ENCODE peak calls at places on chromosomes 6 and 20, in seven cellular contexts. T is IMR-90, F is lower lobe of right lung, X is GM12878, A is brain microvascular endothelial cell, U is uterus, H is heart left ventricle. D is an unnamed sample.

GRCh38 chr20:41142914-41143313 is 5.6 kb downstream of the PLCG1 start:
- DNase-seq in T (no peak), F (no peak), X (no peak), A (no peak), U (no peak), H (no peak), D (no peak)

GRCh38 chr6:10307476-10307875 is 107.4 kb downstream of the TFAP2A start:
- DNase-seq in T (no peak), F (no peak), X (no peak), A (no peak), U (no peak), H (no peak), D (no peak)

GRCh38 chr6:369559-370431 is 21.8 kb upstream of the IRF4 start:
- DNase-seq in T (no peak), F (no peak), X (no peak), A (no peak), U (no peak), H (no peak), D (no peak)

GRCh38 chr20:3172126-3172932 is 1.0 kb downstream of the LZTS3 start:
- DNase-seq in T (no peak), F (no peak), X (no peak), A (no peak), U (no peak), H (no peak), D (no peak)

GRCh38 chr20:36066777-36067176 is 87.8 kb upstream of the EPB41L1 start:
- DNase-seq in T (no peak), F (no peak), X (no peak), A (no peak), U (no peak), H (no peak), D (no peak)

GRCh38 chr6:56040271-56040670 is 164.9 kb upstream of the BMP5 start:
- DNase-seq in T (peak), F (no peak), X (no peak), A (no peak), U (no peak), H (no peak), D (no peak)

GRCh38 chr6:654136-654535 is 2.8 kb downstream of the HUS1B start:
- DNase-seq in T (no peak), F (no peak), X (no peak), A (no peak), U (no peak), H (no peak), D (no peak)

GRCh38 chr6:124480021-124480430 is 482.2 kb upstream of the RNF217 start:
- DNase-seq in T (no peak), F (no peak), X (no peak), A (no peak), U (no peak), H (no peak), D (no peak)

GRCh38 chr20:63054695-63055240 is 48.0 kb upstream of the BHLHE23 start:
- DNase-seq in T (no peak), F (peak), X (no peak), A (no peak), U (no peak), H (peak), D (no peak)

GRCh38 chr20:4161447-4162251 is 146.3 kb upstream of the RNF24 start:
- DNase-seq in T (no peak), F (peak), X (peak), A (no peak), U (no peak), H (no peak), D (no peak)

GRCh38 chr6:169224185-169224695 is 29.4 kb downstream of the THBS2 start:
- DNase-seq in T (peak), F (no peak), X (no peak), A (peak), U (peak), H (peak), D (peak)

GRCh38 chr6:71181565-71181964 is 107.0 kb upstream of the OGFRL1 start:
- DNase-seq in T (peak), F (no peak), X (no peak), A (peak), U (no peak), H (no peak), D (peak)

GRCh38 chr6:40831381-40831780 is 207.6 kb downstream of the UNC5CL start:
- DNase-seq in T (no peak), F (no peak), X (no peak), A (no peak), U (no peak), H (no peak), D (no peak)

GRCh38 chr6:92159046-92159445 is 1260.3 kb downstream of the EPHA7 start:
- DNase-seq in T (no peak), F (no peak), X (no peak), A (no peak), U (no peak), H (no peak), D (no peak)

GRCh38 chr6:157789861-157790260 is 33.2 kb upstream of the SNX9 start:
- DNase-seq in T (no peak), F (no peak), X (no peak), A (no peak), U (no peak), H (no peak), D (no peak)

GRCh38 chr6:43434001-43434400 is 6.7 kb downstream of the ABCC10 start:
- DNase-seq in T (no peak), F (no peak), X (no peak), A (no peak), U (no peak), H (no peak), D (no peak)

GRCh38 chr6:46221221-46221793 is 50.5 kb upstream of the ENPP5 start:
- DNase-seq in T (peak), F (no peak), X (peak), A (peak), U (no peak), H (no peak), D (no peak)

GRCh38 chr20:41427833-41428232 is 61.2 kb upstream of the EMILIN3 start:
- DNase-seq in T (no peak), F (no peak), X (no peak), A (no peak), U (no peak), H (no peak), D (no peak)

GRCh38 chr20:3808141-3808479 is 12.0 kb downstream of the CDC25B start:
- DNase-seq in T (peak), F (peak), X (no peak), A (no peak), U (peak), H (peak), D (peak)

GRCh38 chr6:47303861-47304260 is 5.8 kb downstream of the TNFRSF21 start:
- DNase-seq in T (no peak), F (no peak), X (no peak), A (no peak), U (no peak), H (no peak), D (peak)

GRCh38 chr20:64199395-64199794 is 35.1 kb downstream of the MYT1 start:
- DNase-seq in T (no peak), F (no peak), X (no peak), A (no peak), U (no peak), H (no peak), D (no peak)

GRCh38 chr20:5504061-5504739 is 187.4 kb upstream of the PROKR2 start:
- DNase-seq in T (no peak), F (peak), X (no peak), A (peak), U (peak), H (peak), D (peak)

GRCh38 chr6:43124481-43124880 is 46.6 kb upstream of the SRF start:
- DNase-seq in T (no peak), F (no peak), X (no peak), A (no peak), U (no peak), H (no peak), D (no peak)

GRCh38 chr20:5767493-5768098 is 17.4 kb downstream of the SHLD1 start:
- DNase-seq in T (no peak), F (no peak), X (no peak), A (no peak), U (no peak), H (no peak), D (no peak)

GRCh38 chr6:148952147-148953041 is 205.6 kb downstream of the UST start:
- DNase-seq in T (peak), F (no peak), X (no peak), A (no peak), U (no peak), H (no peak), D (no peak)

GRCh38 chr6:35048631-35049083 is 92.5 kb downstream of the TCP11 start:
- DNase-seq in T (peak), F (no peak), X (no peak), A (no peak), U (no peak), H (peak), D (no peak)

GRCh38 chr6:39681566-39682250 is 43.5 kb downstream of the KIF6 start:
- DNase-seq in T (peak), F (no peak), X (no peak), A (peak), U (no peak), H (no peak), D (no peak)

GRCh38 chr6:12137480-12137879 is 125.4 kb downstream of the HIVEP1 start:
- DNase-seq in T (peak), F (no peak), X (no peak), A (peak), U (peak), H (peak), D (no peak)

GRCh38 chr6:145813285-145814034 is 1.1 kb downstream of the FBXO30 start:
- DNase-seq in T (peak), F (no peak), X (no peak), A (peak), U (no peak), H (no peak), D (no peak)

GRCh38 chr6:151379933-151380847 is 11.2 kb downstream of the ZBTB2 start:
- DNase-seq in T (no peak), F (no peak), X (no peak), A (no peak), U (no peak), H (no peak), D (no peak)

GRCh38 chr6:107866606-107867301 is 42.6 kb upstream of the SCML4 start:
- DNase-seq in T (peak), F (no peak), X (no peak), A (peak), U (no peak), H (no peak), D (no peak)

GRCh38 chr20:42204261-42204660 is 586.1 kb upstream of the CHD6 start:
- DNase-seq in T (no peak), F (no peak), X (no peak), A (no peak), U (no peak), H (no peak), D (no peak)

GRCh38 chr6:34912715-34913464 is 23.8 kb downstream of the ANKS1A start:
- DNase-seq in T (peak), F (no peak), X (peak), A (peak), U (no peak), H (no peak), D (no peak)

GRCh38 chr20:57425150-57426013 is 34.2 kb downstream of the RBM38 start:
- DNase-seq in T (peak), F (peak), X (no peak), A (no peak), U (no peak), H (no peak), D (no peak)

GRCh38 chr6:3176562-3177355 is 19.4 kb upstream of the TUBB2A start:
- DNase-seq in T (peak), F (no peak), X (no peak), A (peak), U (peak), H (peak), D (no peak)

GRCh38 chr6:3887150-3887700 is 38.1 kb downstream of the FAM50B start:
- DNase-seq in T (peak), F (no peak), X (peak), A (peak), U (no peak), H (no peak), D (no peak)

GRCh38 chr6:20031342-20031741 is 180.9 kb downstream of the MBOAT1 start:
- DNase-seq in T (no peak), F (no peak), X (no peak), A (no peak), U (no peak), H (no peak), D (no peak)

GRCh38 chr6:75429304-75429703 is 64.3 kb downstream of the FILIP1 start:
- DNase-seq in T (no peak), F (no peak), X (no peak), A (no peak), U (no peak), H (peak), D (no peak)

GRCh38 chr6:99589290-99589672 is 17.4 kb upstream of the PRDM13 start:
- DNase-seq in T (no peak), F (no peak), X (no peak), A (no peak), U (no peak), H (no peak), D (peak)

GRCh38 chr6:125008261-125008671 is 46.0 kb downstream of the RNF217 start:
- DNase-seq in T (no peak), F (no peak), X (no peak), A (peak), U (no peak), H (no peak), D (no peak)

GRCh38 chr6:138570716-138571020 is 71.4 kb upstream of the NHSL1 start:
- DNase-seq in T (peak), F (no peak), X (no peak), A (no peak), U (no peak), H (no peak), D (no peak)
- H3K4me3 ChIP-seq in T (peak), F (peak), X (no peak), A (no peak), U (no peak), H (peak), D (peak)

DNA sequence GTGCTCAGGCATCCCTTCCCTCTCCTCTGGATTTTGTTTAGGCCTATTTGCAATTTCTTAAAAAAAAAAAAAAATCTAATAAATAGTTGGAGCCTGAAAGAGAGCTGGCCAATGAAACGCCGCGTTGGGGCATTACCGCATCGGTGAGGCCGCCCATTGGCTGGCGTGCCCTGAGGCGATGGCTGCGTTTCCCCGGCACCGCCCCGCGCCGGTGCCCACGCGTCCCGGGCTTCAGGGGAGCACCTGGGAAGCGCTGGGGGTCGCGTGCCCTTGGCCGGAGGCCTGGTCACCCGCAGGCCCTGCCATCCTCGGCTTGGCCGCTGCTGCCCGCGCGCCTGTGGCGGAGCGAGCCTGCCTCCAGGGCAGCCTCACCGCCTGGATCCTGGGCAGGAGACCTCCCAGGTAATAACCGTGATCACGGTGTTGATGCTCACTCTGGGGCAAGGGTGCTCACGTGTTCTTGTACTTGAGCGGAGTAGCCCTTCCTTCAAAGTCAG is 155.4 kb downstream of the NRN1 start:
- DNase-seq in T (no peak), F (peak), X (no peak), A (peak), U (no peak), H (peak), D (no peak)
- H3K4me3 ChIP-seq in T (no peak), F (peak), X (no peak), A (peak), U (no peak), H (peak), D (peak)

GRCh38 chr6:154247119-154247814 is 109.3 kb downstream of the IPCEF1 start:
- DNase-seq in T (no peak), F (no peak), X (no peak), A (no peak), U (no peak), H (no peak), D (no peak)

GRCh38 chr6:154249499-154250298 is 106.9 kb downstream of the IPCEF1 start:
- DNase-seq in T (no peak), F (no peak), X (peak), A (no peak), U (no peak), H (no peak), D (no peak)

GRCh38 chr6:154245542-154245941 is 111.1 kb downstream of the IPCEF1 start:
- DNase-seq in T (no peak), F (no peak), X (no peak), A (no peak), U (no peak), H (no peak), D (no peak)

GRCh38 chr6:154243793-154244768 is 112.5 kb downstream of the IPCEF1 start:
- DNase-seq in T (no peak), F (no peak), X (no peak), A (no peak), U (no peak), H (no peak), D (no peak)

DNA sequence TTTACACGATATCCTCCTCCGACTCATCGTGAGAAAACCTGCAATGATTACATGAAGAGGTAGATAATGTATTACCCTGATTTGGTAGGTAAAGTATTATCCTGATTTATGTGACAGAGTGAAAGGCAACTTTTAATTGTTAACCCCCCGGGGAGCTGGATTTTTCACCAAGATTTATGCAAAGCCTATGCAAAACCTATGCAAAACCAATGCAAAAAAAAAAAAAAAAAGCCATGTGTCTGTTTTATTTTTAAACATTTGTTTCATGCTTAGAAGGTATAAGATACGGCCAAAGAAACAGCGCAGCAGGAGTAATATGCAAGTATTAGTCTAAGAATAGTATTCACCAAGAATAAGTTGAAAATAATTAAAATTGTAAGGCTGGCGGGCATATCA is 109.9 kb downstream of the IPCEF1 start:
- DNase-seq in T (no peak), F (no peak), X (no peak), A (no peak), U (no peak), H (no peak), D (no peak)
- H3K4me3 ChIP-seq in T (no peak), F (peak), X (peak), A (no peak), U (no peak), H (no peak), D (peak)

GRCh38 chr20:55790178-55790577 is 215.1 kb downstream of the CBLN4 start:
- DNase-seq in T (no peak), F (no peak), X (no peak), A (no peak), U (no peak), H (no peak), D (no peak)

GRCh38 chr20:55792049-55792448 is 213.3 kb downstream of the CBLN4 start:
- DNase-seq in T (no peak), F (no peak), X (no peak), A (no peak), U (no peak), H (no peak), D (no peak)

DNA sequence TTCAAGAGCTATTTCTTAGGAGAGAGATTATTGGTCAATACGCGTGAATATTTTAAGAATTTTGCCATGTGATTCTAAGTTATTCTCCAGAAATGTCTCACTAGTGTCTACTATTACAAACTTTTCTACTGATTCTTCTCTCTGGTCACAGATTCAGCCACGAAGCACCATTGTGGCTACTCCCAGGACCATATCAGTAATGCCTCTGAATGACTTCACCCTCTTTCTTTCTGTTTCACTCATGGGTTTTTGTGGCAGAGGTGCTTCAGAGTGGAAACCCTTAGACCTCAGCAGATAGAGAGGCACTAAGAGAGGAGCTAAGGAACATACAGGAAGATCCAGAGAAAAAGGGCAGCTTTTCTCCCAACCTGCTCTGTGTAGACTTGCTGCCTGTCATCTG is 211.3 kb downstream of the CBLN4 start:
- DNase-seq in T (no peak), F (no peak), X (no peak), A (no peak), U (no peak), H (no peak), D (no peak)
- H3K4me3 ChIP-seq in T (no peak), F (no peak), X (no peak), A (no peak), U (no peak), H (no peak), D (no peak)

GRCh38 chr6:161561938-161562337 is 288.1 kb upstream of the AGPAT4 start:
- DNase-seq in T (no peak), F (no peak), X (no peak), A (no peak), U (no peak), H (no peak), D (no peak)

GRCh38 chr6:161554883-161555282 is 281.0 kb upstream of the AGPAT4 start:
- DNase-seq in T (no peak), F (no peak), X (no peak), A (no peak), U (no peak), H (no peak), D (no peak)

GRCh38 chr6:161557333-161558107 is 283.7 kb upstream of the AGPAT4 start:
- DNase-seq in T (no peak), F (no peak), X (no peak), A (no peak), U (no peak), H (no peak), D (no peak)
- H3K4me3 ChIP-seq in T (no peak), F (no peak), X (no peak), A (no peak), U (no peak), H (no peak), D (no peak)

DNA sequence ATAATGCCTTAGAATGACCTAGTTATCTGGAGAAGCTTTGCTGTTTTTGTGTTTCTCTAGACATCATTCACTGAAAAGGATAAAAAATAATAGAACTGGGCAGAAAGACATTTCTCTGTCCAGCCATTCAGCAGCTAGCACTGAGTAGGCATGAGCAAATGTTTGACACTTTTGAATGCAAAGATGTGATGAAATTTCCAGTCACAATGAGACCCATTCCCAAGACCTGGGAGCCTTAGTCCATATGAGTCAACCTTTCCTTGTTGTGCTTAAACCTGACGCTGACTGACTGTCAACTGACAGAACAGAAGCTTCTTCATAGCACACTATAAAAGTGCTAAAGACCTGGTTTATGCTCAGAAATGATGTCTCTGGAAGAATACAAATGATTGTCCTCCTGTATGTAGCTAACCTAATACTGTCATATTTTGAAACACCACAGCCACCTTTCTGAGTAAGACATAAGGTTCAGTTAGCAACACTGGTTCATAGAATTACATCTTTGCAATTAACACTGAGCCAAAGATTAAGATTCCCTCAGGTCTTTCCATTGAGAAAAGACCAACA is 17.1 kb downstream of the RALGAPA2 start:
- DNase-seq in T (no peak), F (no peak), X (no peak), A (no peak), U (no peak), H (no peak), D (no peak)
- H3K4me3 ChIP-seq in T (no peak), F (no peak), X (no peak), A (no peak), U (no peak), H (no peak), D (no peak)

GRCh38 chr6:14638562-14638931 is 521.0 kb downstream of the CD83 start:
- DNase-seq in T (no peak), F (no peak), X (no peak), A (no peak), U (no peak), H (no peak), D (no peak)

GRCh38 chr6:14640631-14641030 is 523.1 kb downstream of the CD83 start:
- DNase-seq in T (no peak), F (no peak), X (no peak), A (no peak), U (no peak), H (no peak), D (no peak)

GRCh38 chr6:14641401-14641800 is 523.8 kb downstream of the CD83 start:
- DNase-seq in T (no peak), F (no peak), X (no peak), A (no peak), U (no peak), H (peak), D (no peak)

GRCh38 chr6:14638932-14639875 is 521.6 kb downstream of the CD83 start:
- DNase-seq in T (peak), F (no peak), X (peak), A (peak), U (peak), H (peak), D (no peak)

GRCh38 chr6:14639983-14640599 is 522.5 kb downstream of the CD83 start:
- DNase-seq in T (peak), F (no peak), X (no peak), A (no peak), U (no peak), H (no peak), D (no peak)
- H3K4me3 ChIP-seq in T (no peak), F (no peak), X (no peak), A (no peak), U (no peak), H (no peak), D (no peak)